ENCODE peak calls at places on chromosomes 6 and 20, in five cellular contexts. Q, M, Y, G and Z are unnamed samples.

GRCh38 chr6:148758492-148758891 is 11.7 kb downstream of the UST start:
- DNase-seq in Y (no peak), Q (peak; percentile 84), M (no peak), G (no peak), Z (no peak)

GRCh38 chr6:7813704-7814103 is 87.8 kb downstream of the BMP6 start:
- DNase-seq in Y (no peak), M (no peak), G (no peak), Q (no peak), Z (no peak)

GRCh38 chr6:120378582-120379220 is 955.6 kb downstream of the TBC1D32 start:
- DNase-seq in Q (no peak), Y (no peak), G (no peak), M (no peak), Z (no peak)

GRCh38 chr6:22717906-22718305 is 148.5 kb downstream of the HDGFL1 start:
- DNase-seq in Q (no peak), Y (no peak), G (no peak), M (no peak), Z (no peak)

GRCh38 chr6:107741191-107741680 is 82.9 kb downstream of the SCML4 start:
- DNase-seq in Y (no peak), M (no peak), G (no peak), Q (no peak), Z (no peak)

GRCh38 chr6:53896237-53896636 is 101.4 kb downstream of the LRRC1 start:
- DNase-seq in G (no peak), Q (no peak), M (no peak), Y (no peak), Z (no peak)

GRCh38 chr6:81766482-81767069 is 14.1 kb upstream of the TENT5A start:
- DNase-seq in G (no peak), M (no peak), Q (no peak), Y (no peak), Z (no peak)

GRCh38 chr6:84065718-84066290 is 32.2 kb downstream of the MRAP2 start:
- DNase-seq in Y (no peak), M (no peak), G (no peak), Q (no peak), Z (no peak)

GRCh38 chr20:59678286-59678685 is 73.9 kb downstream of the PHACTR3 start:
- DNase-seq in Q (no peak), G (no peak), Y (no peak), M (no peak), Z (no peak)

GRCh38 chr20:62356948-62357667 is 10.0 kb downstream of the LAMA5 start:
- DNase-seq in G (peak; percentile 89), M (no peak), Q (no peak), Y (no peak), Z (no peak)

GRCh38 chr6:15861486-15861885 is 198.7 kb upstream of the DTNBP1 start:
- DNase-seq in Q (no peak), M (no peak), Y (no peak), G (no peak), Z (no peak)

GRCh38 chr6:44166116-44166515 is 7.5 kb downstream of the CAPN11 start:
- DNase-seq in Q (no peak), G (no peak), M (no peak), Y (no peak), Z (no peak)

GRCh38 chr6:12648171-12648570 is 68.4 kb upstream of the PHACTR1 start:
- DNase-seq in M (no peak), Y (no peak), G (no peak), Q (no peak), Z (no peak)

GRCh38 chr6:13463327-13463717 is 24.1 kb downstream of the GFOD1 start:
- DNase-seq in Q (no peak), G (no peak), Y (no peak), M (no peak), Z (no peak)

GRCh38 chr20:45469336-45470261 is at the start of gene WFDC2:
- DNase-seq in Q (no peak), M (no peak), Y (no peak), G (peak; percentile 67), Z (peak; percentile 90)

GRCh38 chr6:77678048-77678447 is 25.2 kb downstream of the MEI4 start:
- DNase-seq in M (no peak), G (no peak), Q (no peak), Y (no peak), Z (no peak)

GRCh38 chr6:150366118-150366778 is 2.6 kb upstream of the IYD start:
- DNase-seq in G (no peak), Y (no peak), Q (no peak), M (no peak), Z (no peak)

GRCh38 chr6:137723273-137724017 is 143.6 kb upstream of the TNFAIP3 start:
- DNase-seq in Y (no peak), M (no peak), G (no peak), Q (no peak), Z (no peak)

GRCh38 chr6:35327349-35328027 is 14.9 kb upstream of the PPARD start:
- DNase-seq in Y (peak; percentile 67), G (no peak), Q (peak; percentile 79), M (no peak), Z (peak; percentile 74)

GRCh38 chr6:43737272-43738081 is 32.5 kb upstream of the VEGFA start:
- DNase-seq in M (no peak), G (peak; percentile 54), Q (no peak), Y (no peak), Z (peak; percentile 62)

GRCh38 chr6:11869656-11870340 is 91.2 kb upstream of the ADTRP start:
- DNase-seq in G (no peak), Q (no peak), M (no peak), Y (no peak), Z (no peak)

GRCh38 chr6:32885698-32886286 is 31.8 kb downstream of the PSMB9 start:
- DNase-seq in Q (no peak), G (no peak), Y (no peak), M (peak; percentile 36), Z (no peak)

GRCh38 chr20:16368645-16369292 is 204.5 kb downstream of the KIF16B start:
- DNase-seq in Y (no peak), M (no peak), Q (no peak), G (no peak), Z (no peak)

GRCh38 chr6:53067307-53067706 is 2.1 kb downstream of the FBXO9 start:
- DNase-seq in G (no peak), M (no peak), Q (no peak), Y (no peak), Z (no peak)

GRCh38 chr20:31951203-31951529 is 680 bp downstream of the PDRG1 start:
- DNase-seq in M (no peak), Y (no peak), G (no peak), Q (no peak), Z (no peak)

GRCh38 chr6:16819752-16820151 is 58.5 kb upstream of the ATXN1 start:
- DNase-seq in Q (no peak), G (no peak), M (no peak), Y (no peak), Z (no peak)

GRCh38 chr6:27281105-27281539 is 31.0 kb downstream of the POM121L2 start:
- DNase-seq in M (no peak), Y (no peak), G (no peak), Q (no peak), Z (no peak)

GRCh38 chr6:27280540-27281000 is 31.5 kb downstream of the POM121L2 start:
- DNase-seq in G (no peak), Y (no peak), Q (no peak), M (no peak), Z (no peak)

GRCh38 chr6:27280064-27280539 is 32.0 kb downstream of the POM121L2 start:
- DNase-seq in G (no peak), Y (no peak), Q (no peak), M (no peak), Z (no peak)

GRCh38 chr6:27281569-27281968 is 30.5 kb downstream of the POM121L2 start:
- DNase-seq in Y (no peak), G (no peak), Q (no peak), M (no peak), Z (no peak)

DNA sequence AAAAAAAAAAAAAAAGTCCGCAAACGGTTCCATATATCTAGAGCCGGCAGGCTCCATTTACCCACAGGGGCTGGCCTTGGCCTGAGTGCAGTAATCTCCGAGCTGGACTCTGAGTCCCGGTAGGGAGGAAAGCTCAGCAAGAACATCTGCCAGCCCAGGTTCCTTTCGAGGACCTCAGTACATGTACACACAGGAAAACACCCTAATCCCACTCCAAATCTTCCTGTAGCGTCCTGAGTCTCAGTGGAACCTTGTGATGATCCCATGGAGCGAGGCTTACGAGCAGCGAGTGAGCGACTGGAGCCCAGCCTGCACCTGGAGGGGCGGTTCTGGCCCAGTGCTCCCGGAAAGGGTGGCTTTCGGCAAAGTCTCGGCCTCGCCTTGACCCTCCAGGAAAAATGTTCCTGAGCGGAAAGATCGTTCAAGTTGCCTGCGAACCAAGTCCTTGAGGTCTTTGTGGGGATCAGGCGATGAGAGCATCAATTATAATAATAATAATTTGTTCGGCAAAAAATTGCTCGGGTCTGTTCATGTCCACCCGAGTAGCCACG is 32.1 kb downstream of the PRSS16 start:
- DNase-seq in Q (no peak), G (no peak), M (no peak), Y (no peak), Z (no peak)
- H3K9me3 ChIP-seq in Q (no peaks in the 10 kb centered on the region), G (no peaks in the 10 kb centered on the region), M (no peaks in the 10 kb centered on the region), Y (peaks cover 10% of the 10 kb centered on the region), Z (no peaks in the 10 kb centered on the region)

DNA sequence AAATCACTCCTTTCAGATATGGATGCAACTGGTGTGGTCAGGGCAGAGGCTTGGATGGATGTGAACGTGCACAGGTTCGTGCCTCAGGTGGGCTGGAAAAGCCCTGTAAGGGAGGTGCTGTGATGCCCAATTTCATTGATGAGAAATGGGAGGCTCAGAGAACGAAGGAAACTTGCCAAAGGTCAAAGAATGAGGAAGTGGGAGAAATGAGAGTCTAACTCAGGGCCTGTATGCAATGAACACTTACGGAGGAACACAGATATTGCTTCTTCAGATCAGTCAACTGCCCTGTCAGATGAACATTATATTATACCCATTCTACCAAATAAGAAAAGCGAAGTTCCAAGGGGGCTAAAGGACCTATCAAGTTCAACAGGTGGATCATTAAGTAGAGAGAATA is 134.7 kb downstream of the RCAN2 start:
- DNase-seq in Q (no peak), Y (no peak), G (no peak), M (no peak), Z (no peak)
- H3K27ac ChIP-seq in Q (no peak overlapping the region), Y (no peak overlapping the region), G (no peak overlapping the region), M (no peak overlapping the region), Z (no peak overlapping the region)

DNA sequence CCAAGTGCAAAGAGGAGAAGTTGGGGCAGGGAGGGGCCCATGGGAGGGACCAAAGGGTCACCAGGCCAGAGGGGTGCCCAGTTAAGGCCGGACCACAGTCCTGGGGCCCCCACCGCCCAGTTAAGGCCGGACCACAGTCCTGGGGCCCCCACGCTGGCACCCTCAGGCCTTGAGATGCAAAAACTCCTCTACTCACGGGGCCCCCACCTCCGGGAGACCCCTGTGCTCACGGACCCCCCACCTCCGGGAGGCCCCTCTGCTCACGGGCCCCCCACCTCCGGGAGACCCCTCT is 16.9 kb downstream of the KCNQ2 start:
- DNase-seq in Y (no peak), Q (no peak), G (no peak), M (no peak), Z (no peak)
- H3K4me1 ChIP-seq in Y (peaks cover 16% of the 10 kb centered on the region), Q (peaks cover 5% of the 10 kb centered on the region), G (peaks cover 11% of the 10 kb centered on the region), M (peaks cover 38% of the 10 kb centered on the region), Z (peaks cover 5% of the 10 kb centered on the region)

GRCh38 chr6:352896-353470 is 38.6 kb upstream of the IRF4 start:
- DNase-seq in G (peak; percentile 61), M (no peak), Y (no peak), Q (no peak), Z (no peak)
- H3K9me3 ChIP-seq in G (no peaks in the 10 kb centered on the region), M (no peaks in the 10 kb centered on the region), Y (no peaks in the 10 kb centered on the region), Q (no peaks in the 10 kb centered on the region), Z (no peaks in the 10 kb centered on the region)

DNA sequence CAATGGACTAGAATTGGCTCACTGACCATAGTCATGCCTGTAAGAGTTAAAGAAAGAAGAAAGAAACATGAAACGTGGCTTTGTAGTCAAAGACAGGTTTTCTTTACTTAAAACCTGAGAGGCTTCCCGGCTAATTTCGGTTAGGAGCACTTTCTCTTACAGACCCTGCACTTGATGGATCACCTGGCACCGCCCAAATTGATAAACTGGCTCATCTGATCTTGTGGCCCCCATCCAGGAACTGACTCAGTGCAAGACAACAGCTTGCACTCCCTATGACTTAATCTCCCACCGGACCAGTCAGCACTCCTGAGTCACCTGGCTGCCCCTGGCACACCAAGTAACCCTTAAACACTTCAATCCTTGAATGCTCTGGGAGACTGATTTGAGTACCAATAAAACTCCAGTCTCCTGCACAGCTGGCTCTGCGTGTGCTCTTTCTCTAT is 12.3 kb downstream of the TMEM14B start:
- DNase-seq in Q (no peak), G (peak; percentile 69), M (no peak), Y (no peak), Z (no peak)
- H3K27ac ChIP-seq in Q (no peak overlapping the region), G (no peak overlapping the region), M (no peak overlapping the region), Y (no peak overlapping the region), Z (no peak overlapping the region)